ENCODE peak calls at places on chromosomes 6 and 20, in ten cellular contexts. One of them, this sample, is unnamed.

GRCh38 chr20:35698298-35699126 is 640 bp downstream of the NFS1 start:
- DNase-seq in GM23338: peak
- DNase-seq in EL: no peak
- DNase-seq in activated naive CD8-positive, alpha-beta T cell treated with anti-CD3 and anti-CD28 coated beads for 36 hours: no peak
- DNase-seq in heart right ventricle: no peak
- DNase-seq in fibroblast of mammary gland: no peak
- DNase-seq in stimulated activated CD4-positive, alpha-beta T cell treated with anti-CD3 and anti-CD28 coated beads, Interleukin-1b, Interleukin-23, amount 100 ng/mL, for 4 hours: no peak
- DNase-seq in thoracic aorta: no peak
- DNase-seq in OCI-LY7: peak
- DNase-seq in RWPE1: peak
- DNase-seq in this sample: no peak

GRCh38 chr6:165245287-165245686 is 64.1 kb downstream of the C6orf118 start:
- DNase-seq in GM23338: peak
- DNase-seq in EL: no peak
- DNase-seq in activated naive CD8-positive, alpha-beta T cell treated with anti-CD3 and anti-CD28 coated beads for 36 hours: no peak
- DNase-seq in heart right ventricle: no peak
- DNase-seq in fibroblast of mammary gland: peak
- DNase-seq in stimulated activated CD4-positive, alpha-beta T cell treated with anti-CD3 and anti-CD28 coated beads, Interleukin-1b, Interleukin-23, amount 100 ng/mL, for 4 hours: no peak
- DNase-seq in thoracic aorta: no peak
- DNase-seq in OCI-LY7: peak
- DNase-seq in RWPE1: peak
- DNase-seq in this sample: no peak

GRCh38 chr6:159212026-159212425 is 42.8 kb downstream of the FNDC1 start:
- DNase-seq in GM23338: no peak
- DNase-seq in EL: no peak
- DNase-seq in activated naive CD8-positive, alpha-beta T cell treated with anti-CD3 and anti-CD28 coated beads for 36 hours: no peak
- DNase-seq in heart right ventricle: no peak
- DNase-seq in fibroblast of mammary gland: no peak
- DNase-seq in stimulated activated CD4-positive, alpha-beta T cell treated with anti-CD3 and anti-CD28 coated beads, Interleukin-1b, Interleukin-23, amount 100 ng/mL, for 4 hours: no peak
- DNase-seq in thoracic aorta: no peak
- DNase-seq in OCI-LY7: peak
- DNase-seq in RWPE1: no peak
- DNase-seq in this sample: no peak

GRCh38 chr6:33761922-33762629 is 15.4 kb upstream of the IP6K3 start:
- DNase-seq in GM23338: peak
- DNase-seq in EL: peak
- DNase-seq in activated naive CD8-positive, alpha-beta T cell treated with anti-CD3 and anti-CD28 coated beads for 36 hours: peak
- DNase-seq in heart right ventricle: peak
- DNase-seq in fibroblast of mammary gland: peak
- DNase-seq in stimulated activated CD4-positive, alpha-beta T cell treated with anti-CD3 and anti-CD28 coated beads, Interleukin-1b, Interleukin-23, amount 100 ng/mL, for 4 hours: peak
- DNase-seq in thoracic aorta: no peak
- DNase-seq in OCI-LY7: peak
- DNase-seq in RWPE1: peak
- DNase-seq in this sample: peak

GRCh38 chr20:63934271-63935068 is 21.7 kb downstream of the UCKL1 start:
- DNase-seq in GM23338: peak
- DNase-seq in EL: no peak
- DNase-seq in activated naive CD8-positive, alpha-beta T cell treated with anti-CD3 and anti-CD28 coated beads for 36 hours: no peak
- DNase-seq in heart right ventricle: no peak
- DNase-seq in fibroblast of mammary gland: no peak
- DNase-seq in stimulated activated CD4-positive, alpha-beta T cell treated with anti-CD3 and anti-CD28 coated beads, Interleukin-1b, Interleukin-23, amount 100 ng/mL, for 4 hours: no peak
- DNase-seq in thoracic aorta: no peak
- DNase-seq in OCI-LY7: no peak
- DNase-seq in RWPE1: no peak
- DNase-seq in this sample: peak

GRCh38 chr6:106448000-106448426 is 87.5 kb downstream of the CRYBG1 start:
- DNase-seq in GM23338: no peak
- DNase-seq in EL: no peak
- DNase-seq in activated naive CD8-positive, alpha-beta T cell treated with anti-CD3 and anti-CD28 coated beads for 36 hours: peak
- DNase-seq in heart right ventricle: peak
- DNase-seq in fibroblast of mammary gland: no peak
- DNase-seq in stimulated activated CD4-positive, alpha-beta T cell treated with anti-CD3 and anti-CD28 coated beads, Interleukin-1b, Interleukin-23, amount 100 ng/mL, for 4 hours: no peak
- DNase-seq in thoracic aorta: no peak
- DNase-seq in OCI-LY7: no peak
- DNase-seq in RWPE1: no peak
- DNase-seq in this sample: no peak

GRCh38 chr6:128822271-128822670 is 60.7 kb upstream of the LAMA2 start:
- DNase-seq in GM23338: no peak
- DNase-seq in EL: peak
- DNase-seq in activated naive CD8-positive, alpha-beta T cell treated with anti-CD3 and anti-CD28 coated beads for 36 hours: no peak
- DNase-seq in heart right ventricle: peak
- DNase-seq in fibroblast of mammary gland: peak
- DNase-seq in stimulated activated CD4-positive, alpha-beta T cell treated with anti-CD3 and anti-CD28 coated beads, Interleukin-1b, Interleukin-23, amount 100 ng/mL, for 4 hours: no peak
- DNase-seq in thoracic aorta: no peak
- DNase-seq in OCI-LY7: no peak
- DNase-seq in RWPE1: no peak
- DNase-seq in this sample: no peak

GRCh38 chr6:82744286-82745015 is 321.2 kb downstream of the UBE3D start:
- DNase-seq in GM23338: no peak
- DNase-seq in EL: no peak
- DNase-seq in activated naive CD8-positive, alpha-beta T cell treated with anti-CD3 and anti-CD28 coated beads for 36 hours: no peak
- DNase-seq in heart right ventricle: no peak
- DNase-seq in fibroblast of mammary gland: no peak
- DNase-seq in stimulated activated CD4-positive, alpha-beta T cell treated with anti-CD3 and anti-CD28 coated beads, Interleukin-1b, Interleukin-23, amount 100 ng/mL, for 4 hours: no peak
- DNase-seq in thoracic aorta: no peak
- DNase-seq in OCI-LY7: no peak
- DNase-seq in RWPE1: no peak
- DNase-seq in this sample: no peak

GRCh38 chr6:130968486-130968885 is 94.6 kb downstream of the EPB41L2 start:
- DNase-seq in GM23338: peak
- DNase-seq in EL: peak
- DNase-seq in activated naive CD8-positive, alpha-beta T cell treated with anti-CD3 and anti-CD28 coated beads for 36 hours: no peak
- DNase-seq in heart right ventricle: no peak
- DNase-seq in fibroblast of mammary gland: no peak
- DNase-seq in stimulated activated CD4-positive, alpha-beta T cell treated with anti-CD3 and anti-CD28 coated beads, Interleukin-1b, Interleukin-23, amount 100 ng/mL, for 4 hours: no peak
- DNase-seq in thoracic aorta: no peak
- DNase-seq in OCI-LY7: no peak
- DNase-seq in RWPE1: no peak
- DNase-seq in this sample: no peak

GRCh38 chr6:15350386-15351083 is 104.7 kb downstream of the JARID2 start:
- DNase-seq in GM23338: no peak
- DNase-seq in EL: no peak
- DNase-seq in activated naive CD8-positive, alpha-beta T cell treated with anti-CD3 and anti-CD28 coated beads for 36 hours: no peak
- DNase-seq in heart right ventricle: no peak
- DNase-seq in fibroblast of mammary gland: no peak
- DNase-seq in stimulated activated CD4-positive, alpha-beta T cell treated with anti-CD3 and anti-CD28 coated beads, Interleukin-1b, Interleukin-23, amount 100 ng/mL, for 4 hours: no peak
- DNase-seq in thoracic aorta: no peak
- DNase-seq in OCI-LY7: no peak
- DNase-seq in RWPE1: no peak
- DNase-seq in this sample: no peak

GRCh38 chr6:104325341-104326172 is 534.2 kb downstream of the HACE1 start:
- DNase-seq in GM23338: peak
- DNase-seq in EL: peak
- DNase-seq in activated naive CD8-positive, alpha-beta T cell treated with anti-CD3 and anti-CD28 coated beads for 36 hours: no peak
- DNase-seq in heart right ventricle: no peak
- DNase-seq in fibroblast of mammary gland: peak
- DNase-seq in stimulated activated CD4-positive, alpha-beta T cell treated with anti-CD3 and anti-CD28 coated beads, Interleukin-1b, Interleukin-23, amount 100 ng/mL, for 4 hours: no peak
- DNase-seq in thoracic aorta: no peak
- DNase-seq in OCI-LY7: peak
- DNase-seq in RWPE1: peak
- DNase-seq in this sample: no peak

GRCh38 chr6:117568831-117569434 is 33.4 kb downstream of the GOPC start:
- DNase-seq in GM23338: no peak
- DNase-seq in EL: no peak
- DNase-seq in activated naive CD8-positive, alpha-beta T cell treated with anti-CD3 and anti-CD28 coated beads for 36 hours: no peak
- DNase-seq in heart right ventricle: no peak
- DNase-seq in fibroblast of mammary gland: no peak
- DNase-seq in stimulated activated CD4-positive, alpha-beta T cell treated with anti-CD3 and anti-CD28 coated beads, Interleukin-1b, Interleukin-23, amount 100 ng/mL, for 4 hours: no peak
- DNase-seq in thoracic aorta: no peak
- DNase-seq in OCI-LY7: no peak
- DNase-seq in RWPE1: no peak
- DNase-seq in this sample: no peak

GRCh38 chr6:63351995-63352586 is 32.3 kb upstream of the LGSN start:
- DNase-seq in GM23338: peak
- DNase-seq in EL: peak
- DNase-seq in activated naive CD8-positive, alpha-beta T cell treated with anti-CD3 and anti-CD28 coated beads for 36 hours: no peak
- DNase-seq in heart right ventricle: no peak
- DNase-seq in fibroblast of mammary gland: peak
- DNase-seq in stimulated activated CD4-positive, alpha-beta T cell treated with anti-CD3 and anti-CD28 coated beads, Interleukin-1b, Interleukin-23, amount 100 ng/mL, for 4 hours: no peak
- DNase-seq in thoracic aorta: no peak
- DNase-seq in OCI-LY7: peak
- DNase-seq in RWPE1: peak
- DNase-seq in this sample: no peak

GRCh38 chr6:34248198-34248726 is 544 bp downstream of the SMIM29 start:
- DNase-seq in GM23338: peak
- DNase-seq in EL: peak
- DNase-seq in activated naive CD8-positive, alpha-beta T cell treated with anti-CD3 and anti-CD28 coated beads for 36 hours: peak
- DNase-seq in heart right ventricle: peak
- DNase-seq in fibroblast of mammary gland: peak
- DNase-seq in stimulated activated CD4-positive, alpha-beta T cell treated with anti-CD3 and anti-CD28 coated beads, Interleukin-1b, Interleukin-23, amount 100 ng/mL, for 4 hours: peak
- DNase-seq in thoracic aorta: no peak
- DNase-seq in OCI-LY7: peak
- DNase-seq in RWPE1: no peak
- DNase-seq in this sample: peak

GRCh38 chr6:93176070-93176469 is 243.3 kb downstream of the EPHA7 start:
- DNase-seq in GM23338: peak
- DNase-seq in EL: no peak
- DNase-seq in activated naive CD8-positive, alpha-beta T cell treated with anti-CD3 and anti-CD28 coated beads for 36 hours: no peak
- DNase-seq in heart right ventricle: no peak
- DNase-seq in fibroblast of mammary gland: no peak
- DNase-seq in stimulated activated CD4-positive, alpha-beta T cell treated with anti-CD3 and anti-CD28 coated beads, Interleukin-1b, Interleukin-23, amount 100 ng/mL, for 4 hours: no peak
- DNase-seq in thoracic aorta: no peak
- DNase-seq in OCI-LY7: peak
- DNase-seq in RWPE1: no peak
- DNase-seq in this sample: no peak

GRCh38 chr6:170456886-170457698 is 96.0 kb downstream of the PSMB1 start:
- DNase-seq in GM23338: no peak
- DNase-seq in EL: no peak
- DNase-seq in activated naive CD8-positive, alpha-beta T cell treated with anti-CD3 and anti-CD28 coated beads for 36 hours: no peak
- DNase-seq in heart right ventricle: no peak
- DNase-seq in fibroblast of mammary gland: no peak
- DNase-seq in stimulated activated CD4-positive, alpha-beta T cell treated with anti-CD3 and anti-CD28 coated beads, Interleukin-1b, Interleukin-23, amount 100 ng/mL, for 4 hours: no peak
- DNase-seq in thoracic aorta: no peak
- DNase-seq in OCI-LY7: no peak
- DNase-seq in RWPE1: no peak
- DNase-seq in this sample: no peak

GRCh38 chr6:143575440-143575839 is 63.9 kb upstream of the FUCA2 start:
- DNase-seq in GM23338: peak
- DNase-seq in EL: peak
- DNase-seq in activated naive CD8-positive, alpha-beta T cell treated with anti-CD3 and anti-CD28 coated beads for 36 hours: peak
- DNase-seq in heart right ventricle: no peak
- DNase-seq in fibroblast of mammary gland: peak
- DNase-seq in stimulated activated CD4-positive, alpha-beta T cell treated with anti-CD3 and anti-CD28 coated beads, Interleukin-1b, Interleukin-23, amount 100 ng/mL, for 4 hours: peak
- DNase-seq in thoracic aorta: no peak
- DNase-seq in OCI-LY7: peak
- DNase-seq in RWPE1: peak
- DNase-seq in this sample: peak

GRCh38 chr6:45116714-45117410 is 211.3 kb upstream of the RUNX2 start:
- DNase-seq in GM23338: no peak
- DNase-seq in EL: peak
- DNase-seq in activated naive CD8-positive, alpha-beta T cell treated with anti-CD3 and anti-CD28 coated beads for 36 hours: no peak
- DNase-seq in heart right ventricle: no peak
- DNase-seq in fibroblast of mammary gland: peak
- DNase-seq in stimulated activated CD4-positive, alpha-beta T cell treated with anti-CD3 and anti-CD28 coated beads, Interleukin-1b, Interleukin-23, amount 100 ng/mL, for 4 hours: no peak
- DNase-seq in thoracic aorta: no peak
- DNase-seq in OCI-LY7: no peak
- DNase-seq in RWPE1: no peak
- DNase-seq in this sample: no peak

GRCh38 chr6:31712296-31712695 is 2.9 kb upstream of the LY6G6D start:
- DNase-seq in GM23338: no peak
- DNase-seq in EL: no peak
- DNase-seq in activated naive CD8-positive, alpha-beta T cell treated with anti-CD3 and anti-CD28 coated beads for 36 hours: no peak
- DNase-seq in heart right ventricle: peak
- DNase-seq in fibroblast of mammary gland: no peak
- DNase-seq in stimulated activated CD4-positive, alpha-beta T cell treated with anti-CD3 and anti-CD28 coated beads, Interleukin-1b, Interleukin-23, amount 100 ng/mL, for 4 hours: no peak
- DNase-seq in thoracic aorta: no peak
- DNase-seq in OCI-LY7: no peak
- DNase-seq in RWPE1: no peak
- DNase-seq in this sample: no peak

GRCh38 chr6:140480852-140481251 is 1106.4 kb upstream of the CITED2 start:
- DNase-seq in GM23338: no peak
- DNase-seq in EL: no peak
- DNase-seq in activated naive CD8-positive, alpha-beta T cell treated with anti-CD3 and anti-CD28 coated beads for 36 hours: no peak
- DNase-seq in heart right ventricle: no peak
- DNase-seq in fibroblast of mammary gland: peak
- DNase-seq in stimulated activated CD4-positive, alpha-beta T cell treated with anti-CD3 and anti-CD28 coated beads, Interleukin-1b, Interleukin-23, amount 100 ng/mL, for 4 hours: no peak
- DNase-seq in thoracic aorta: no peak
- DNase-seq in OCI-LY7: no peak
- DNase-seq in RWPE1: no peak
- DNase-seq in this sample: no peak